ENCODE peak calls at places on chromosomes 13 and 19, in nine cellular contexts. One of them, this sample, is unnamed.

GRCh38 chr13:92823059-92823458 is 403.5 kb upstream of the GPC6 start:
- DNase-seq in H1: no peak
- DNase-seq in tibial nerve: no peak
- DNase-seq in GM12878: no peak
- DNase-seq in A549: no peak
- DNase-seq in transverse colon: no peak
- DNase-seq in stomach: no peak
- DNase-seq in HepG2: no peak
- DNase-seq in SK-N-SH: no peak
- DNase-seq in this sample: no peak

GRCh38 chr19:9323557-9323918 is 441 bp upstream of the ZNF559 start:
- DNase-seq in H1: no peak
- DNase-seq in tibial nerve: peak
- DNase-seq in GM12878: peak
- DNase-seq in A549: peak
- DNase-seq in transverse colon: peak
- DNase-seq in stomach: peak
- DNase-seq in HepG2: peak
- DNase-seq in SK-N-SH: peak
- DNase-seq in this sample: peak

GRCh38 chr19:34578751-34579150 is 97.2 kb downstream of the WTIP start:
- DNase-seq in H1: no peak
- DNase-seq in tibial nerve: no peak
- DNase-seq in GM12878: no peak
- DNase-seq in A549: no peak
- DNase-seq in transverse colon: no peak
- DNase-seq in stomach: no peak
- DNase-seq in HepG2: no peak
- DNase-seq in SK-N-SH: no peak
- DNase-seq in this sample: peak

GRCh38 chr13:30972888-30973377 is 40.5 kb downstream of the TEX26 start:
- DNase-seq in H1: no peak
- DNase-seq in tibial nerve: no peak
- DNase-seq in GM12878: no peak
- DNase-seq in A549: no peak
- DNase-seq in transverse colon: no peak
- DNase-seq in stomach: no peak
- DNase-seq in HepG2: no peak
- DNase-seq in SK-N-SH: no peak
- DNase-seq in this sample: no peak

GRCh38 chr13:88701551-88701950 is 1030.4 kb downstream of the SLITRK5 start:
- DNase-seq in H1: no peak
- DNase-seq in tibial nerve: no peak
- DNase-seq in GM12878: no peak
- DNase-seq in A549: no peak
- DNase-seq in transverse colon: no peak
- DNase-seq in stomach: no peak
- DNase-seq in HepG2: no peak
- DNase-seq in SK-N-SH: no peak
- DNase-seq in this sample: no peak

GRCh38 chr13:24502567-24503375 is 9.8 kb downstream of the PARP4 start:
- DNase-seq in H1: no peak
- DNase-seq in tibial nerve: no peak
- DNase-seq in GM12878: no peak
- DNase-seq in A549: peak
- DNase-seq in transverse colon: peak
- DNase-seq in stomach: peak
- DNase-seq in HepG2: peak
- DNase-seq in SK-N-SH: no peak
- DNase-seq in this sample: no peak

GRCh38 chr13:98658131-98658530 is 81.2 kb upstream of the STK24 start:
- DNase-seq in H1: no peak
- DNase-seq in tibial nerve: no peak
- DNase-seq in GM12878: no peak
- DNase-seq in A549: no peak
- DNase-seq in transverse colon: peak
- DNase-seq in stomach: no peak
- DNase-seq in HepG2: no peak
- DNase-seq in SK-N-SH: no peak
- DNase-seq in this sample: no peak

GRCh38 chr19:17950310-17951150 is 16.4 kb upstream of the KCNN1 start:
- DNase-seq in H1: peak
- DNase-seq in tibial nerve: no peak
- DNase-seq in GM12878: no peak
- DNase-seq in A549: no peak
- DNase-seq in transverse colon: no peak
- DNase-seq in stomach: no peak
- DNase-seq in HepG2: no peak
- DNase-seq in SK-N-SH: no peak
- DNase-seq in this sample: no peak

GRCh38 chr19:29375429-29376093 is 150.2 kb upstream of the VSTM2B start:
- DNase-seq in H1: peak
- DNase-seq in tibial nerve: no peak
- DNase-seq in GM12878: no peak
- DNase-seq in A549: no peak
- DNase-seq in transverse colon: no peak
- DNase-seq in stomach: peak
- DNase-seq in HepG2: no peak
- DNase-seq in SK-N-SH: no peak
- DNase-seq in this sample: no peak
- TF ChIP-seq EP300 in H1: no peak
- TF ChIP-seq EP300 in tibial nerve: no peak
- TF ChIP-seq EP300 in GM12878: no peak
- TF ChIP-seq EP300 in A549: no peak
- TF ChIP-seq EP300 in transverse colon: no peak
- TF ChIP-seq EP300 in stomach: no peak
- TF ChIP-seq EP300 in HepG2: no peak
- TF ChIP-seq EP300 in SK-N-SH: no peak
- TF ChIP-seq EP300 in this sample: no peak

DNA sequence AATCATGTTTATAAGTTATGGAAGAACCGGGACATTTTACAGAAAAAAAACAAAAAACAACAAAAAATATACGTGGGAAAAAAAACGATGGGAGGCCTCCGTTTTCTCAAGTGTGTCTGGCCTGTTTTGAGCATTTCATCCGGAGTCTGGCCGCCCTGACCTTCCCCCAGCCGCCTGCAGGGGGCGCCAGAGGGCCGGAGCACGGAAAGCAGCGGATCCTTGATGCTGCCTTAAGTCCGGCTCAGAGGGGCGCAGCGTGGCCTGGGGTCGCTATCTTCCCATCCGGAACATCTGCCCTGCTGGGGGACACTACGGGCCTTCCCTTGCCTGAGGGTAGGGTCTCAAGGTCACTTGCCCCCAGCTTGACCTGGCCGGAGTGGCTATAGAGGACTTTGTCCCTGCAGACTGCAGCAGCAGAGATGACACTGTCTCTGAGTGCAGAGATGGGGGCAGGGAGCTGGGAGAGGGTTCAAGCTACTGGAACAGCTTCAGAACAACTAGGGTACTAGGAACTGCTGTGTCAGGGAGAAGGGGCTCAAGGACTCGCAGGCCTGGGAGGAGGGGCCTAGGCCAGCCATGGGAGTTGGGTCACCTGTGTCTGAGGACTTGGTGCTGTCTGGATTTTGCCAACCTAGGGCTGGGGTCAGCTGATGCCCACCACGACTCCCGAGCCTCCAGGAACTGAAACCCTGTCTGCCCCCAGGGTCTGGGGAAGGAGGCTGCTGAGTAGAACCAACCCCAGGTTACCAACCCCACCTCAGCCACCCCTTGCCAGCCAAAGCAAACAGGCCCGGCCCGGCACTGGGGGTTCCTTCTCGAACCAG is 1.8 kb upstream of the APOE start:
- DNase-seq in H1: peak
- DNase-seq in tibial nerve: peak
- DNase-seq in GM12878: no peak
- DNase-seq in A549: peak
- DNase-seq in transverse colon: peak
- DNase-seq in stomach: peak
- DNase-seq in HepG2: peak
- DNase-seq in SK-N-SH: peak
- DNase-seq in this sample: peak
- TF ChIP-seq EP300 in H1: no peak
- TF ChIP-seq EP300 in tibial nerve: no peak
- TF ChIP-seq EP300 in GM12878: no peak
- TF ChIP-seq EP300 in A549: no peak
- TF ChIP-seq EP300 in transverse colon: no peak
- TF ChIP-seq EP300 in stomach: no peak
- TF ChIP-seq EP300 in HepG2: no peak
- TF ChIP-seq EP300 in SK-N-SH: no peak
- TF ChIP-seq EP300 in this sample: no peak

GRCh38 chr19:31380854-31381253 is 31.6 kb upstream of the TSHZ3 start:
- DNase-seq in H1: no peak
- DNase-seq in tibial nerve: no peak
- DNase-seq in GM12878: no peak
- DNase-seq in A549: no peak
- DNase-seq in transverse colon: no peak
- DNase-seq in stomach: no peak
- DNase-seq in HepG2: no peak
- DNase-seq in SK-N-SH: no peak
- DNase-seq in this sample: no peak

GRCh38 chr19:31383553-31383952 is 34.3 kb upstream of the TSHZ3 start:
- DNase-seq in H1: no peak
- DNase-seq in tibial nerve: no peak
- DNase-seq in GM12878: no peak
- DNase-seq in A549: no peak
- DNase-seq in transverse colon: no peak
- DNase-seq in stomach: no peak
- DNase-seq in HepG2: no peak
- DNase-seq in SK-N-SH: no peak
- DNase-seq in this sample: no peak

GRCh38 chr19:31377736-31378135 is 28.5 kb upstream of the TSHZ3 start:
- DNase-seq in H1: no peak
- DNase-seq in tibial nerve: no peak
- DNase-seq in GM12878: no peak
- DNase-seq in A549: no peak
- DNase-seq in transverse colon: no peak
- DNase-seq in stomach: no peak
- DNase-seq in HepG2: no peak
- DNase-seq in SK-N-SH: no peak
- DNase-seq in this sample: no peak

GRCh38 chr19:31378404-31378803 is 29.2 kb upstream of the TSHZ3 start:
- DNase-seq in H1: no peak
- DNase-seq in tibial nerve: peak
- DNase-seq in GM12878: no peak
- DNase-seq in A549: peak
- DNase-seq in transverse colon: peak
- DNase-seq in stomach: no peak
- DNase-seq in HepG2: peak
- DNase-seq in SK-N-SH: peak
- DNase-seq in this sample: peak
- TF ChIP-seq EP300 in H1: no peak
- TF ChIP-seq EP300 in tibial nerve: no peak
- TF ChIP-seq EP300 in GM12878: no peak
- TF ChIP-seq EP300 in A549: no peak
- TF ChIP-seq EP300 in transverse colon: no peak
- TF ChIP-seq EP300 in stomach: no peak
- TF ChIP-seq EP300 in HepG2: no peak
- TF ChIP-seq EP300 in SK-N-SH: peak
- TF ChIP-seq EP300 in this sample: no peak

GRCh38 chr19:19752760-19753403 is 20.0 kb upstream of the ZNF14 start:
- DNase-seq in H1: no peak
- DNase-seq in tibial nerve: no peak
- DNase-seq in GM12878: no peak
- DNase-seq in A549: no peak
- DNase-seq in transverse colon: no peak
- DNase-seq in stomach: no peak
- DNase-seq in HepG2: no peak
- DNase-seq in SK-N-SH: peak
- DNase-seq in this sample: no peak

GRCh38 chr19:19749332-19750130 is 16.6 kb upstream of the ZNF14 start:
- DNase-seq in H1: no peak
- DNase-seq in tibial nerve: no peak
- DNase-seq in GM12878: no peak
- DNase-seq in A549: no peak
- DNase-seq in transverse colon: no peak
- DNase-seq in stomach: peak
- DNase-seq in HepG2: no peak
- DNase-seq in SK-N-SH: no peak
- DNase-seq in this sample: no peak

GRCh38 chr19:19751846-19752245 is 18.9 kb upstream of the ZNF14 start:
- DNase-seq in H1: no peak
- DNase-seq in tibial nerve: no peak
- DNase-seq in GM12878: no peak
- DNase-seq in A549: no peak
- DNase-seq in transverse colon: no peak
- DNase-seq in stomach: no peak
- DNase-seq in HepG2: no peak
- DNase-seq in SK-N-SH: no peak
- DNase-seq in this sample: no peak

GRCh38 chr19:19750131-19750841 is 17.4 kb upstream of the ZNF14 start:
- DNase-seq in H1: no peak
- DNase-seq in tibial nerve: no peak
- DNase-seq in GM12878: no peak
- DNase-seq in A549: no peak
- DNase-seq in transverse colon: no peak
- DNase-seq in stomach: no peak
- DNase-seq in HepG2: no peak
- DNase-seq in SK-N-SH: no peak
- DNase-seq in this sample: no peak

DNA sequence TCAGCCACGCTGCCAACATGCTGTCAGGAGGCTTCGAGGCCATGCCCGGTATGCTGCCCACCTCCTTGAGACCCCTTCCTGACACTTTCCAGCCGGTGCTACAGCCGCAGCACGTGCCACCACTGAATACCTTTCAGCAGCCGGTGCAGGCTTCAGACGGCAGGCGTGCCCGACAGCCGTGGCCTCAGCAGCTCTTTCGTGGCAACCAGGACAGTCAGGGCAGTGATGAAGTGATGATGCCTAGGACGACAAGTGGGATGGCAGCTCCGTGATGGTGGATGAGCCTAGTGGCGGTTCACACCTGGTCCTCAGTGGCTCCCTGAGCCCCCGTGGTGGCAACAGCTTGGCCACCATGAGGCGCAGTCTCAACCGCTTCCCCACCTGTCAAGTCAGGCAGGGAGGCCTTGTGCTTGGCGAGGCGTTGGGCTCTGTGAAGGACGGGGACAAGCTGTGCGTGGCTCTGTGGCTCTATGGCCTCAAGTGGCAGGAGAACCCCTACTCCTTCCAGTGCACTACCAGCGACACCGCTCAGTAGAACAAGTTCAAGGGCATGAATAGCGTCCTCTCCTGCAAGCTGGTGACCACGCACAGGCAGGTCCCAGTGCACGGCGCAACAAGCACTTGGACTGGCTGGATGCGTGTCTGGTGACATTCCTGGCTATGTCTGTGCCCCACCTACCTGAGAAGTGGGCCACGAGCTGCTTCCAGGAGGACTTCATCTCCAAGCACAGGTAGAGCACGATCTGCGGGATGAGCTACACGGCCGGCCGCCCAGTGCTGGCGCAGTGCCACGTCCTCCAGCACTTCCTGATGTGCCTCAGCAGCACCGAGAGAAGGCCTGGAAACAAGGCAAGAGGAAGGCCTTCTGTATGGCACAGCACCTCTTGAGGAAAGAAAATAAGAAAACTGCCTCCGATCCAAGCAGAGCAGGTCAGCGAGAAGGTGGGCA is 18.2 kb upstream of the ZNF14 start:
- DNase-seq in H1: no peak
- DNase-seq in tibial nerve: no peak
- DNase-seq in GM12878: no peak
- DNase-seq in A549: no peak
- DNase-seq in transverse colon: no peak
- DNase-seq in stomach: no peak
- DNase-seq in HepG2: no peak
- DNase-seq in SK-N-SH: peak
- DNase-seq in this sample: no peak
- TF ChIP-seq EP300 in H1: no peak
- TF ChIP-seq EP300 in tibial nerve: no peak
- TF ChIP-seq EP300 in GM12878: no peak
- TF ChIP-seq EP300 in A549: no peak
- TF ChIP-seq EP300 in transverse colon: no peak
- TF ChIP-seq EP300 in stomach: no peak
- TF ChIP-seq EP300 in HepG2: no peak
- TF ChIP-seq EP300 in SK-N-SH: no peak
- TF ChIP-seq EP300 in this sample: no peak